ENCODE peak calls at places on chromosomes 11 and 22, in eight cellular contexts. N is effector memory CD4-positive, alpha-beta T cell; O is HuH-7.5; C is tibial nerve; Y is AG08396; D is fibroblast of the aortic adventitia; Z is amniotic stem cell; I is nephron progenitor cell. K is an unnamed sample.

GRCh38 chr22:35634015-35634414 is 14.2 kb upstream of the APOL6 start:
- DNase-seq in Z (no peak), D (no peak), Y (no peak), C (no peak), O (no peak), I (no peak), N (no peak), K (no peak)

GRCh38 chr22:21766933-21767462 is 31.4 kb upstream of the YPEL1 start:
- DNase-seq in I (no peak), O (no peak), Z (no peak), Y (no peak), N (peak; percentile 64), D (no peak), C (no peak), K (peak; percentile 83)

GRCh38 chr22:42799462-42800405 is 57.3 kb downstream of the ARFGAP3 start:
- DNase-seq in O (no peak), Z (no peak), N (no peak), Y (no peak), I (no peak), C (no peak), D (no peak), K (no peak)

GRCh38 chr22:39526736-39527171 is 5.8 kb downstream of the RPS19BP1 start:
- DNase-seq in I (no peak), C (no peak), O (no peak), Y (no peak), N (peak; percentile 29), D (no peak), Z (no peak), K (no peak)

GRCh38 chr11:120675171-120675570 is 163.6 kb downstream of the GRIK4 start:
- DNase-seq in N (no peak), C (no peak), O (no peak), D (no peak), I (no peak), Y (no peak), Z (no peak), K (no peak)

GRCh38 chr22:39409630-39410029 is 10.1 kb downstream of the TAB1 start:
- DNase-seq in C (no peak), Z (no peak), Y (no peak), N (no peak), D (no peak), O (no peak), I (no peak), K (no peak)

GRCh38 chr11:17828311-17828751 is 93.8 kb downstream of the KCNC1 start:
- DNase-seq in Z (no peak), Y (peak; percentile 32), C (no peak), D (peak; percentile 78), I (no peak), O (no peak), N (no peak), K (no peak)

GRCh38 chr22:37818397-37819099 is 4.6 kb upstream of the GALR3 start:
- DNase-seq in N (peak; percentile 25), D (peak; percentile 38), C (no peak), O (peak; percentile 88), Z (no peak), Y (peak; percentile 79), I (peak; percentile 70), K (peak; percentile 77)

GRCh38 chr22:48691431-48691851 is 1136.2 kb downstream of the BRD1 start:
- DNase-seq in I (no peak), O (no peak), Z (no peak), N (no peak), Y (no peak), C (no peak), D (no peak), K (no peak)

GRCh38 chr11:65662247-65662801 is 392 bp downstream of the RELA start:
- DNase-seq in I (no peak), Y (no peak), C (no peak), O (no peak), N (no peak), D (peak; percentile 19), Z (no peak), K (no peak)

GRCh38 chr11:47259178-47259977 is 1.6 kb downstream of the NR1H3 start:
- DNase-seq in Z (no peak), Y (peak; percentile 60), C (no peak), D (peak; percentile 50), I (peak; percentile 42), O (peak; percentile 68), N (no peak), K (peak; percentile 62)

GRCh38 chr11:27626269-27626937 is 73.9 kb downstream of the BDNF start:
- DNase-seq in D (no peak), O (no peak), Y (no peak), Z (no peak), I (no peak), N (no peak), C (no peak), K (no peak)

GRCh38 chr11:7098235-7098832 is 9.5 kb downstream of the RBMXL2 start:
- DNase-seq in I (peak; percentile 28), C (no peak), O (peak; percentile 24), D (peak; percentile 67), Z (peak; percentile 14), Y (peak; percentile 59), N (no peak), K (peak; percentile 24)